ENCODE peak calls at places on chromosomes 11 and 22, in ten cellular contexts. V is activated CD4-positive, alpha-beta memory T cell treated with anti-CD3 and anti-CD28 coated beads, Interleukin-2, amount 10 ng/mL, durations not matched to agents 7 days and 5 days; O is Panc1; Y is COR-L47; D is NCI-H1048; A is hippocampal formation; I is right atrium auricular region; K is hypothalamus; L is activated CD4-positive, alpha-beta T cell treated with anti-CD3 and anti-CD28 coated beads for 48 hours; J is MV-4-11. W is an unnamed sample.

GRCh38 chr22:22454997-22455396 is 53.5 kb downstream of the ZNF280B start:
- DNase-seq in A (no peak), O (no peak), J (no peak), L (no peak), V (no peak), D (no peak), I (no peak), K (no peak), Y (no peak), W (no peak)

GRCh38 chr11:79060534-79060933 is 380.3 kb downstream of the TENM4 start:
- DNase-seq in K (no peak), O (no peak), L (no peak), Y (no peak), D (no peak), I (no peak), V (no peak), A (no peak), J (no peak), W (no peak)

GRCh38 chr11:107018274-107018901 is at the start of gene GUCY1A2:
- DNase-seq in O (no peak), K (no peak), J (no peak), Y (no peak), L (no peak), I (no peak), A (peak), D (no peak), V (no peak), W (no peak)

GRCh38 chr11:20611445-20611844 is 12.0 kb downstream of the SLC6A5 start:
- DNase-seq in J (peak), D (no peak), L (no peak), O (no peak), A (no peak), Y (no peak), V (no peak), I (no peak), K (no peak), W (no peak)

GRCh38 chr22:50236731-50237409 is 8.0 kb downstream of the TUBGCP6 start:
- DNase-seq in A (no peak), L (no peak), Y (peak), D (no peak), V (no peak), O (no peak), I (no peak), J (peak), K (no peak), W (no peak)

GRCh38 chr22:40332319-40332781 is 13.9 kb upstream of the ADSL start:
- DNase-seq in L (peak), D (no peak), V (no peak), K (no peak), A (no peak), I (no peak), Y (no peak), O (no peak), J (no peak), W (no peak)

GRCh38 chr11:94602430-94603372 is 35.5 kb downstream of the PIWIL4 start:
- DNase-seq in J (peak), D (peak), O (peak), V (peak), L (peak), K (peak), Y (no peak), I (peak), A (no peak), W (no peak)

GRCh38 chr11:119389611-119390254 is 8.2 kb upstream of the USP2 start:
- DNase-seq in L (peak), J (peak), K (no peak), A (no peak), I (no peak), D (no peak), O (no peak), Y (peak), V (no peak), W (no peak)

GRCh38 chr11:27673979-27674663 is 26.1 kb downstream of the BDNF start:
- DNase-seq in L (no peak), I (no peak), D (no peak), O (no peak), A (no peak), J (no peak), V (no peak), K (no peak), Y (no peak), W (no peak)

GRCh38 chr11:26188559-26188958 is 143.4 kb upstream of the ANO3 start:
- DNase-seq in O (no peak), A (no peak), I (no peak), L (no peak), Y (no peak), D (no peak), K (no peak), J (no peak), V (no peak), W (no peak)

GRCh38 chr11:101429708-101430107 is 154.1 kb downstream of the TRPC6 start:
- DNase-seq in V (no peak), K (no peak), A (no peak), I (no peak), Y (no peak), O (no peak), L (no peak), J (no peak), D (no peak), W (no peak)

GRCh38 chr22:36644333-36644757 is 59.2 kb downstream of the CACNG2 start:
- DNase-seq in L (peak), V (peak), D (peak), O (peak), I (no peak), A (no peak), K (no peak), Y (no peak), J (peak), W (no peak)

W was measured in esophagus muscularis mucosa.